ENCODE peak calls at places on chromosome 20, in eight cellular contexts. W, A, E, I, Z, D, J and G are unnamed samples.

GRCh38 chr20:19888269-19888669 is 128.9 kb upstream of the NAA20 start:
- DNase-seq in W (no peak), A (no peak), E (no peak), I (no peak), Z (no peak), D (no peak), J (no peak), G (peak; percentile 19)

GRCh38 chr20:10672579-10673127 is 1.1 kb downstream of the JAG1 start:
- DNase-seq in W (peak; percentile 65), A (peak; percentile 6), E (no peak), I (peak; percentile 54), Z (peak; percentile 81), D (no peak), J (peak; percentile 80), G (no peak)

GRCh38 chr20:59007758-59008511 is 881 bp upstream of the CTSZ start:
- DNase-seq in W (no peak), A (no peak), E (no peak), I (peak; percentile 43), Z (peak; percentile 62), D (no peak), J (peak; percentile 79), G (no peak)

GRCh38 chr20:15241696-15242095 is 904.3 kb upstream of the FLRT3 start:
- DNase-seq in W (no peak), A (no peak), E (no peak), I (no peak), Z (no peak), D (no peak), J (no peak), G (no peak)

GRCh38 chr20:36821964-36822437 is 48.4 kb upstream of the DSN1 start:
- DNase-seq in W (no peak), A (no peak), E (no peak), I (no peak), Z (no peak), D (no peak), J (no peak), G (no peak)

GRCh38 chr20:44328428-44328827 is 8.4 kb upstream of the R3HDML start:
- DNase-seq in W (no peak), A (no peak), E (no peak), I (no peak), Z (no peak), D (no peak), J (no peak), G (no peak)

GRCh38 chr20:59588236-59588855 is 16.0 kb upstream of the PHACTR3 start:
- DNase-seq in W (no peak), A (no peak), E (no peak), I (peak; percentile 2), Z (no peak), D (no peak), J (no peak), G (no peak)

GRCh38 chr20:45940053-45940452 is 5.6 kb downstream of the PCIF1 start:
- DNase-seq in W (no peak), A (no peak), E (no peak), I (no peak), Z (no peak), D (no peak), J (no peak), G (no peak)

GRCh38 chr20:53866787-53867740 is 203.3 kb downstream of the BCAS1 start:
- DNase-seq in W (no peak), A (no peak), E (no peak), I (no peak), Z (no peak), D (no peak), J (no peak), G (no peak)

GRCh38 chr20:57124800-57125399 is 141.5 kb downstream of the BMP7 start:
- DNase-seq in W (no peak), A (no peak), E (no peak), I (no peak), Z (no peak), D (no peak), J (no peak), G (no peak)

GRCh38 chr20:35387334-35387733 is 24.4 kb downstream of the UQCC1 start:
- DNase-seq in W (no peak), A (no peak), E (no peak), I (no peak), Z (no peak), D (no peak), J (no peak), G (no peak)

GRCh38 chr20:38406476-38406875 is 28.7 kb downstream of the SNHG17 start:
- DNase-seq in W (no peak), A (no peak), E (no peak), I (no peak), Z (no peak), D (no peak), J (no peak), G (no peak)

GRCh38 chr20:14957416-14957815 is 620.0 kb upstream of the FLRT3 start:
- DNase-seq in W (no peak), A (no peak), E (no peak), I (no peak), Z (no peak), D (no peak), J (no peak), G (no peak)

GRCh38 chr20:38345643-38346042 is 639 bp upstream of the LBP start:
- DNase-seq in W (no peak), A (no peak), E (no peak), I (no peak), Z (no peak), D (no peak), J (no peak), G (no peak)

GRCh38 chr20:38079353-38079752 is 45.8 kb downstream of the RPRD1B start:
- DNase-seq in W (no peak), A (no peak), E (no peak), I (no peak), Z (no peak), D (no peak), J (no peak), G (no peak)

GRCh38 chr20:3195607-3196230 is 8.8 kb downstream of the DDRGK1 start:
- DNase-seq in W (no peak), A (no peak), E (no peak), I (no peak), Z (no peak), D (no peak), J (no peak), G (no peak)
- H3K36me3 ChIP-seq in W (peaks cover 96% of the 10 kb centered on the region), A (peaks cover 39% of the 10 kb centered on the region), E (peaks cover 38% of the 10 kb centered on the region), I (peaks cover 93% of the 10 kb centered on the region), Z (peaks cover 9% of the 10 kb centered on the region), D (peaks cover 87% of the 10 kb centered on the region), J (peaks cover 99% of the 10 kb centered on the region), G (peaks cover 85% of the 10 kb centered on the region)

GRCh38 chr20:52410182-52410647 is 218.6 kb upstream of the ZFP64 start:
- DNase-seq in W (no peak), A (peak; percentile 16), E (no peak), I (no peak), Z (no peak), D (no peak), J (no peak), G (no peak)

GRCh38 chr20:52402950-52403349 is 211.4 kb upstream of the ZFP64 start:
- DNase-seq in W (no peak), A (no peak), E (no peak), I (no peak), Z (no peak), D (no peak), J (no peak), G (no peak)

GRCh38 chr20:52404676-52405075 is 213.1 kb upstream of the ZFP64 start:
- DNase-seq in W (no peak), A (no peak), E (no peak), I (no peak), Z (no peak), D (no peak), J (no peak), G (no peak)

GRCh38 chr20:52402514-52402913 is 210.9 kb upstream of the ZFP64 start:
- DNase-seq in W (no peak), A (no peak), E (no peak), I (no peak), Z (no peak), D (no peak), J (no peak), G (no peak)

GRCh38 chr20:52405417-52405816 is 213.8 kb upstream of the ZFP64 start:
- DNase-seq in W (no peak), A (no peak), E (no peak), I (no peak), Z (no peak), D (no peak), J (no peak), G (no peak)
- H3K4me1 ChIP-seq in W (peaks cover 9% of the 10 kb centered on the region), A (peaks cover 83% of the 10 kb centered on the region), E (no peaks in the 10 kb centered on the region), I (peaks cover 3% of the 10 kb centered on the region), Z (no peaks in the 10 kb centered on the region), D (no peaks in the 10 kb centered on the region), J (no peaks in the 10 kb centered on the region), G (no peaks in the 10 kb centered on the region)

DNA sequence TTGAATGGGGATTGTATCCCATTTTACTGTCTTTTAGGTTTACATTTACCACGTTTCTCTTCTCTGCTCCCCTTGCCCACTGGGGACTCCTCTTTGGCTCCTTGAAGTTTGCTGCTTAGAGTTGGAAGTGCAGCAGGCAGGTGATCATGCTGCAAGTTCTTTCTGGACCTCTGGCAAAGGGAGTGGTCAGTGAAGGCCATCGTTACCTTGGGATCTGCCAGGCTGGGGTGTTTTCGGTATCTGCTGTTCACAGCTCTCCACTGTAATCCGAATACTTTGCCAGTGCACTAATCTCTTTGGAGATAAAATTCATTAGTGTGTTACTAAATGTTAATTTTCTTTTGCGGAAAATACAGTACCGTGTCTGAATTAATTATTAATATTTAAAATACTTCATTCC is 9.1 kb upstream of the EFCAB8 start:
- DNase-seq in W (no peak), A (no peak), E (no peak), I (no peak), Z (no peak), D (no peak), J (no peak), G (no peak)
- H3K36me3 ChIP-seq in W (peaks cover 93% of the 10 kb centered on the region), A (peaks cover 48% of the 10 kb centered on the region), E (peaks cover 24% of the 10 kb centered on the region), I (peaks cover 72% of the 10 kb centered on the region), Z (peaks cover 10% of the 10 kb centered on the region), D (peaks cover 93% of the 10 kb centered on the region), J (peaks cover 98% of the 10 kb centered on the region), G (peaks cover 47% of the 10 kb centered on the region)

GRCh38 chr20:63165538-63166422 is 50.2 kb downstream of the YTHDF1 start:
- DNase-seq in W (peak; percentile 2), A (no peak), E (no peak), I (no peak), Z (no peak), D (no peak), J (peak; percentile 40), G (no peak)
- H3K4me1 ChIP-seq in W (no peaks in the 10 kb centered on the region), A (no peaks in the 10 kb centered on the region), E (peaks cover 5% of the 10 kb centered on the region), I (no peaks in the 10 kb centered on the region), Z (no peaks in the 10 kb centered on the region), D (no peaks in the 10 kb centered on the region), J (no peaks in the 10 kb centered on the region), G (no peaks in the 10 kb centered on the region)